ENCODE peak calls at places on chromosomes 6 and 20, in ten cellular contexts. Q is NAMALWA; I is NCI-H1417; W is activated CD8-positive, alpha-beta memory T cell treated with anti-CD3 and anti-CD28 coated beads for 4 hours; U is stimulated activated CD8-positive, alpha-beta memory T cell treated with anti-CD3 and anti-CD28 coated beads, Interleukin-12 subunit alpha, Interleukin-12 subunit beta, amount 100 ng/mL, for 1 hour; Z is activated T-helper 1 cell treated with Interleukin-2 at 50 U/mL for 16 hours; P is ecto neural progenitor cell; B is NCI-H510A; X is CD4-positive, alpha-beta memory T cell; H is GM20000. V is an unnamed sample.

GRCh38 chr6:2524090-2524489 is 226.6 kb downstream of the MYLK4 start:
- DNase-seq in Q (peak; percentile 52), I (no peak), W (no peak), U (no peak), Z (no peak), P (no peak), B (no peak), X (no peak), H (no peak), V (no peak)

GRCh38 chr6:158026054-158026900 is 44.6 kb downstream of the SYNJ2 start:
- DNase-seq in Q (peak; percentile 88), I (peak; percentile 75), W (peak; percentile 63), U (peak; percentile 71), Z (peak; percentile 62), P (no peak), B (peak; percentile 73), X (peak; percentile 82), H (peak; percentile 73), V (peak; percentile 71)

GRCh38 chr6:130893277-130893676 is 66.1 kb downstream of the SMLR1 start:
- DNase-seq in Q (no peak), I (no peak), W (no peak), U (no peak), Z (no peak), P (no peak), B (no peak), X (no peak), H (no peak), V (no peak)

GRCh38 chr6:8195040-8195713 is 92.8 kb upstream of the EEF1E1 start:
- DNase-seq in Q (peak; percentile 9), I (no peak), W (no peak), U (no peak), Z (no peak), P (no peak), B (no peak), X (no peak), H (no peak), V (no peak)

GRCh38 chr20:38893485-38894090 is 32.6 kb upstream of the FAM83D start:
- DNase-seq in Q (peak; percentile 81), I (peak; percentile 57), W (peak; percentile 68), U (peak; percentile 74), Z (peak; percentile 72), P (peak; percentile 83), B (peak; percentile 43), X (peak; percentile 77), H (peak; percentile 82), V (peak; percentile 75)

GRCh38 chr20:47801759-47802158 is 16.5 kb upstream of the SULF2 start:
- DNase-seq in Q (no peak), I (no peak), W (no peak), U (no peak), Z (no peak), P (no peak), B (no peak), X (no peak), H (no peak), V (no peak)

GRCh38 chr20:48197034-48197433 is 411.8 kb upstream of the SULF2 start:
- DNase-seq in Q (no peak), I (no peak), W (no peak), U (no peak), Z (no peak), P (no peak), B (no peak), X (no peak), H (no peak), V (no peak)

GRCh38 chr6:128713461-128713860 is 169.5 kb upstream of the LAMA2 start:
- DNase-seq in Q (no peak), I (no peak), W (no peak), U (no peak), Z (no peak), P (no peak), B (no peak), X (no peak), H (no peak), V (no peak)

GRCh38 chr6:31776961-31777666 is at the start of gene VWA7:
- DNase-seq in Q (peak; percentile 57), I (peak; percentile 33), W (peak; percentile 68), U (peak; percentile 48), Z (peak; percentile 46), P (no peak), B (peak; percentile 93), X (peak; percentile 49), H (peak; percentile 93), V (peak; percentile 85)

GRCh38 chr6:132490024-132490423 is 22.9 kb downstream of the STX7 start:
- DNase-seq in Q (peak; percentile 43), I (no peak), W (no peak), U (no peak), Z (no peak), P (no peak), B (no peak), X (no peak), H (no peak), V (no peak)

GRCh38 chr6:137914530-137915193 is 47.6 kb downstream of the TNFAIP3 start:
- DNase-seq in Q (no peak), I (peak; percentile 26), W (no peak), U (no peak), Z (no peak), P (no peak), B (no peak), X (no peak), H (no peak), V (no peak)

GRCh38 chr6:25892877-25893276 is 18.8 kb upstream of the SLC17A3 start:
- DNase-seq in Q (no peak), I (no peak), W (no peak), U (no peak), Z (no peak), P (no peak), B (no peak), X (no peak), H (no peak), V (no peak)

GRCh38 chr6:81718126-81718525 is 34.4 kb downstream of the TENT5A start:
- DNase-seq in Q (no peak), I (no peak), W (no peak), U (no peak), Z (no peak), P (no peak), B (no peak), X (no peak), H (no peak), V (no peak)

GRCh38 chr20:3924304-3925112 is 35.3 kb downstream of the PANK2 start:
- DNase-seq in Q (no peak), I (no peak), W (no peak), U (no peak), Z (no peak), P (no peak), B (no peak), X (no peak), H (no peak), V (no peak)

GRCh38 chr6:17021539-17021889 is 80.3 kb upstream of the STMND1 start:
- DNase-seq in Q (no peak), I (no peak), W (no peak), U (no peak), Z (no peak), P (no peak), B (no peak), X (no peak), H (no peak), V (no peak)

GRCh38 chr20:8790442-8791074 is 278.3 kb upstream of the PLCB4 start:
- DNase-seq in Q (peak; percentile 55), I (peak; percentile 61), W (no peak), U (no peak), Z (no peak), P (no peak), B (no peak), X (no peak), H (peak; percentile 26), V (no peak)

GRCh38 chr6:16386056-16386455 is 147.7 kb downstream of the GMPR start:
- DNase-seq in Q (no peak), I (no peak), W (no peak), U (no peak), Z (no peak), P (no peak), B (no peak), X (no peak), H (no peak), V (no peak)